ENCODE peak calls at places on chromosome 6, in seven cellular contexts. One of them, this sample, is unnamed.

GRCh38 chr6:105645166-105645565 is 242.3 kb upstream of the PREP start:
- DNase-seq in upper lobe of right lung: no peak
- DNase-seq in Ammon's horn: no peak
- DNase-seq in AG04450: no peak
- DNase-seq in endodermal cell: no peak
- DNase-seq in activated CD8-positive, alpha-beta memory T cell treated with anti-CD3 and anti-CD28 coated beads for 24 hours: no peak
- DNase-seq in GM23248: no peak
- DNase-seq in this sample: no peak

GRCh38 chr6:35587167-35587566 is 74.5 kb upstream of the TULP1 start:
- DNase-seq in upper lobe of right lung: no peak
- DNase-seq in Ammon's horn: no peak
- DNase-seq in AG04450: no peak
- DNase-seq in endodermal cell: no peak
- DNase-seq in activated CD8-positive, alpha-beta memory T cell treated with anti-CD3 and anti-CD28 coated beads for 24 hours: no peak
- DNase-seq in GM23248: peak; percentile 19
- DNase-seq in this sample: no peak

GRCh38 chr6:64290867-64291266 is 655.3 kb downstream of the PHF3 start:
- DNase-seq in upper lobe of right lung: no peak
- DNase-seq in Ammon's horn: no peak
- DNase-seq in AG04450: no peak
- DNase-seq in endodermal cell: no peak
- DNase-seq in activated CD8-positive, alpha-beta memory T cell treated with anti-CD3 and anti-CD28 coated beads for 24 hours: no peak
- DNase-seq in GM23248: no peak
- DNase-seq in this sample: no peak

GRCh38 chr6:74409447-74409846 is 713.4 kb downstream of the CD109 start:
- DNase-seq in upper lobe of right lung: no peak
- DNase-seq in Ammon's horn: peak; percentile 22
- DNase-seq in AG04450: peak; percentile 53
- DNase-seq in endodermal cell: no peak
- DNase-seq in activated CD8-positive, alpha-beta memory T cell treated with anti-CD3 and anti-CD28 coated beads for 24 hours: no peak
- DNase-seq in GM23248: peak; percentile 88
- DNase-seq in this sample: no peak

GRCh38 chr6:161434331-161434730 is 160.5 kb upstream of the AGPAT4 start:
- DNase-seq in upper lobe of right lung: no peak
- DNase-seq in Ammon's horn: peak; percentile 56
- DNase-seq in AG04450: no peak
- DNase-seq in endodermal cell: no peak
- DNase-seq in activated CD8-positive, alpha-beta memory T cell treated with anti-CD3 and anti-CD28 coated beads for 24 hours: no peak
- DNase-seq in GM23248: peak; percentile 50
- DNase-seq in this sample: no peak

GRCh38 chr6:3151705-3152104 is 5.6 kb downstream of the TUBB2A start:
- DNase-seq in upper lobe of right lung: no peak
- DNase-seq in Ammon's horn: peak; percentile 48
- DNase-seq in AG04450: no peak
- DNase-seq in endodermal cell: no peak
- DNase-seq in activated CD8-positive, alpha-beta memory T cell treated with anti-CD3 and anti-CD28 coated beads for 24 hours: no peak
- DNase-seq in GM23248: no peak
- DNase-seq in this sample: no peak

GRCh38 chr6:34358389-34358906 is 34.0 kb downstream of the NUDT3 start:
- DNase-seq in upper lobe of right lung: no peak
- DNase-seq in Ammon's horn: no peak
- DNase-seq in AG04450: no peak
- DNase-seq in endodermal cell: no peak
- DNase-seq in activated CD8-positive, alpha-beta memory T cell treated with anti-CD3 and anti-CD28 coated beads for 24 hours: no peak
- DNase-seq in GM23248: peak; percentile 51
- DNase-seq in this sample: no peak

GRCh38 chr6:149919834-149920225 is 3.1 kb downstream of the RAET1G start:
- DNase-seq in upper lobe of right lung: peak; percentile 49
- DNase-seq in Ammon's horn: no peak
- DNase-seq in AG04450: no peak
- DNase-seq in endodermal cell: no peak
- DNase-seq in activated CD8-positive, alpha-beta memory T cell treated with anti-CD3 and anti-CD28 coated beads for 24 hours: peak; percentile 28
- DNase-seq in GM23248: no peak
- DNase-seq in this sample: peak; percentile 48

GRCh38 chr6:166626177-166627038 is 643 bp downstream of the RPS6KA2 start:
- DNase-seq in upper lobe of right lung: peak; percentile 77
- DNase-seq in Ammon's horn: peak; percentile 49
- DNase-seq in AG04450: no peak
- DNase-seq in endodermal cell: peak; percentile 75
- DNase-seq in activated CD8-positive, alpha-beta memory T cell treated with anti-CD3 and anti-CD28 coated beads for 24 hours: peak; percentile 77
- DNase-seq in GM23248: peak; percentile 68
- DNase-seq in this sample: no peak

GRCh38 chr6:33696538-33697518 is 14.7 kb downstream of the UQCC2 start:
- DNase-seq in upper lobe of right lung: no peak
- DNase-seq in Ammon's horn: peak; percentile 49
- DNase-seq in AG04450: peak; percentile 15
- DNase-seq in endodermal cell: peak; percentile 59
- DNase-seq in activated CD8-positive, alpha-beta memory T cell treated with anti-CD3 and anti-CD28 coated beads for 24 hours: no peak
- DNase-seq in GM23248: peak; percentile 68
- DNase-seq in this sample: peak; percentile 62

This sample was measured in chondrocyte.